ENCODE peak calls at places on chromosomes 2 and 18, in ten cellular contexts. N, Y, I, H, V, K, P, L, T and Q are unnamed samples.
A peak's percentile ranks its signal among the peaks of the same experiment; 100 is the strongest.

GRCh38 chr18:12159446-12159845 is 65.8 kb downstream of the ANKRD62 start:
- DNase-seq in N (no peak), V (no peak), L (no peak), I (peak; percentile 10), T (no peak), K (no peak), P (no peak), Y (no peak), H (no peak), Q (no peak)

GRCh38 chr2:43419886-43420285 is 176.0 kb downstream of the THADA start:
- DNase-seq in I (no peak), K (no peak), P (no peak), Y (no peak), H (no peak), T (no peak), L (no peak), N (no peak), V (no peak), Q (no peak)

GRCh38 chr2:128347701-128348504 is 29.2 kb upstream of the HS6ST1 start:
- DNase-seq in Y (no peak), I (peak; percentile 75), N (no peak), V (no peak), P (peak; percentile 67), L (peak; percentile 77), H (peak; percentile 75), K (no peak), T (no peak), Q (peak; percentile 49)

GRCh38 chr2:186848873-186849578 is at the start of gene ZSWIM2:
- DNase-seq in L (peak; percentile 66), T (peak; percentile 64), H (peak; percentile 6), P (peak; percentile 40), Y (peak; percentile 58), K (peak; percentile 26), I (peak; percentile 80), N (peak; percentile 10), V (no peak), Q (peak; percentile 94)

GRCh38 chr2:104582471-104582870 is 271.4 kb upstream of the POU3F3 start:
- DNase-seq in I (peak; percentile 26), K (no peak), L (no peak), T (no peak), N (no peak), V (no peak), Y (no peak), P (no peak), H (peak; percentile 43), Q (no peak)

GRCh38 chr18:32669549-32670165 is 103.2 kb downstream of the KLHL14 start:
- DNase-seq in H (no peak), T (no peak), I (no peak), Y (no peak), V (no peak), P (no peak), L (no peak), N (no peak), K (no peak), Q (peak; percentile 23)

GRCh38 chr2:15914981-15915380 is 25.4 kb upstream of the MYCN start:
- DNase-seq in T (no peak), N (no peak), K (no peak), H (no peak), L (no peak), Y (no peak), P (no peak), V (no peak), I (no peak), Q (no peak)

GRCh38 chr2:38407111-38407682 is 30.1 kb upstream of the ATL2 start:
- DNase-seq in V (no peak), I (peak; percentile 47), N (no peak), L (no peak), K (no peak), H (no peak), P (no peak), T (no peak), Y (no peak), Q (no peak)

GRCh38 chr2:84807063-84807485 is 73.8 kb downstream of the TRABD2A start:
- DNase-seq in H (peak; percentile 27), N (no peak), I (peak; percentile 54), L (peak; percentile 46), P (no peak), Y (peak; percentile 97), K (no peak), T (peak; percentile 77), V (no peak), Q (peak; percentile 14)

GRCh38 chr2:31082002-31082401 is 56.2 kb downstream of the GALNT14 start:
- DNase-seq in Y (no peak), I (no peak), P (no peak), K (no peak), T (no peak), H (no peak), N (no peak), V (no peak), L (no peak), Q (no peak)

GRCh38 chr2:25430556-25430955 is 88.8 kb upstream of the DNMT3A start:
- DNase-seq in H (no peak), N (no peak), L (no peak), I (no peak), T (no peak), Y (no peak), P (no peak), V (no peak), K (no peak), Q (no peak)

DNA sequence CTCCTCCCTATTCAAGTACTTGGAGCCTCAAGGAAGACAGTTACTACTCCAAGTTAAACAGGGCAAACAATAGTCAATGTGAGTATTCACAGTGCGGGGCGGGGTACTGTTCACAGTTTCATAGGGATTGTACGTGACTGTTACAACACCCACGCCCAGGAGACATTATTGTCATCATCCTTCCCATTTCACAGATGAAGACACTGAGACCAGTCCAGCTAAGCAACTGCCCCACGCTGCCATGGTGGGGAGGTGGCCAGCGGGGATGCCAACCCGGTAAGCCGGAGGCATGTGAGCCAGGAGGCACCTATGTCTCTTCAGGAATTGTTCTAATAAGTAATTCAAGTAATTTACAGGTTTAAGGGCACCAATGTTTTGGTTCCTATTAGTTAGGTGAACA is 982 bp downstream of the HJURP start:
- DNase-seq in L (no peak), V (no peak), N (no peak), I (no peak), K (no peak), T (no peak), P (no peak), H (no peak), Y (no peak), Q (no peak)
- H3K4me3 ChIP-seq in L (no peak overlapping the region), V (peak overlapping the region; percentile 62), N (peak overlapping the region; percentile 97), I (peak overlapping the region; percentile 21), K (peak overlapping the region; percentile 58), T (peak overlapping the region; percentile 74), P (no peak overlapping the region), H (no peak overlapping the region), Y (peak overlapping the region; percentile 83), Q (peak overlapping the region; percentile 92)

GRCh38 chr2:47519147-47519537 is 116.2 kb downstream of the MSH2 start:
- DNase-seq in Y (no peak), L (no peak), H (no peak), V (no peak), N (no peak), I (no peak), P (no peak), K (no peak), T (no peak), Q (no peak)

GRCh38 chr2:47520825-47521665 is 118.1 kb downstream of the MSH2 start:
- DNase-seq in V (peak; percentile 49), P (peak; percentile 29), Y (no peak), N (peak; percentile 79), T (peak; percentile 64), H (peak; percentile 6), L (peak; percentile 57), I (no peak), K (no peak), Q (peak; percentile 60)

GRCh38 chr2:47518497-47519146 is 115.7 kb downstream of the MSH2 start:
- DNase-seq in N (no peak), I (no peak), Y (no peak), V (no peak), H (no peak), T (no peak), K (no peak), P (no peak), L (no peak), Q (no peak)

GRCh38 chr2:47520302-47520630 is 117.3 kb downstream of the MSH2 start:
- DNase-seq in Y (no peak), N (no peak), I (no peak), T (no peak), P (no peak), L (no peak), H (no peak), V (no peak), K (no peak), Q (no peak)

GRCh38 chr2:47519604-47520301 is 116.8 kb downstream of the MSH2 start:
- DNase-seq in H (no peak), N (no peak), K (no peak), P (no peak), V (no peak), T (no peak), L (no peak), Y (no peak), I (no peak), Q (no peak)
- H3K27me3 ChIP-seq in H (no peaks in the 10 kb centered on the region), N (no peaks in the 10 kb centered on the region), K (no peaks in the 10 kb centered on the region), P (no peaks in the 10 kb centered on the region), V (no peaks in the 10 kb centered on the region), T (peaks cover 7% of the 10 kb centered on the region), L (no peaks in the 10 kb centered on the region), Y (peaks cover 17% of the 10 kb centered on the region), I (no peaks in the 10 kb centered on the region), Q (no peaks in the 10 kb centered on the region)

DNA sequence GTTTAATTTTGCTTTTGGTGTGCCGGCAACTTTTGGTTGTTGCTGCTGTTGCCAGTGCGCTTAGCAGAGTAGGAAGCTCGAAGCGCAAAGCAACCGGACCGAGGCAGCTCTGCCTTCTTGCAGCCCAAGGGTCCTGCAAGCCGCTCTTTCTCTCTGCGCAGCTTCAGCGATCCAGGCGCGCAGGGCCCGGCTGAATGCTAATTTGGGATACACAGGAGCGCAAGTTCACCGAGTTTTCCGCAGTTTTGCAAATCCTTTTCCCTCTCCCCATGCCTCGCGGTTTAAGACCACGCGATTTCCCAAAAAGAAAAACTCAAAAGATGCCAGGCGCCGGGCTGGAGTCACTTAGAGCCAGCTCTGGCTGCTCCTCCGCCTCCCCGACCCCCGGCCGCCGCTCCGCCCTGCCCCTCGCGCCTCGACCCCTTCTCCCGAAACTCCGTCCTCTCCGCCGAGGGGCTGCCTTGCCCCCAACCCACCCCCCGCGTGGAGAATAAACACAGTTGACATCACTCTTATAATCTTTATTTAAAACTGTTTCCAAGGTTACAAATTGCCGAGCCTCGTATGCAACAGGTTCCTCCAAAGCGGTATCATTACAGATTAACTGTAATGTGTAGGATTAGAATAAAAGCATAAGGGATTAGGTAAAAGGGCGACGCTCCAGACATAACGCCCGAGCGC is 13.4 kb upstream of the SIX3 start:
- DNase-seq in P (no peak), T (no peak), I (no peak), Y (no peak), L (no peak), K (no peak), H (no peak), N (no peak), V (no peak), Q (no peak)
- H3K4me3 ChIP-seq in P (peak overlapping the region; percentile 25), T (no peak overlapping the region), I (no peak overlapping the region), Y (no peak overlapping the region), L (peak overlapping the region; percentile 12), K (peak overlapping the region; percentile 3), H (no peak overlapping the region), N (no peak overlapping the region), V (no peak overlapping the region), Q (no peak overlapping the region)

DNA sequence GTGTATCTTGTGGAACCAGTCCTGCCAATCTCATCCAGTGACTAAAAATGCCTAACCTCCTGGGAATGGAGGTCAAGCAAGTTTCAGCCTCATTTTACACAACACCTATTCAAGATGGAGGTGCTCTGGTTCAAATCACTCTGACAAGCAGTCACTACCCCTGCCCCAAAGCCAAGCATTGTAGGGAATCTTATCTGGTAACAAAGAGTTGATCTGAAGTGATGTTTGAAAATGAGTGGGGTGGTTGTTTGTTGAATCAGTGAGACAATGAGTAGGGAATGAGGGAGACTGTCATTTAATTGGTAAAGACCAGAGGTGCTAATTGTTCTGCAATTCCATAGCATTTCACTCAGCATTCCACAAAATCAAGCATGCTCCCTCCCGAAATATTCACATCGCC is 132.0 kb downstream of the RND3 start:
- DNase-seq in T (no peak), Y (no peak), P (no peak), V (no peak), I (no peak), K (no peak), N (no peak), H (no peak), L (no peak), Q (no peak)
- H3K27me3 ChIP-seq in T (no peaks in the 10 kb centered on the region), Y (no peaks in the 10 kb centered on the region), P (no peaks in the 10 kb centered on the region), V (no peaks in the 10 kb centered on the region), I (no peaks in the 10 kb centered on the region), K (no peaks in the 10 kb centered on the region), N (no peaks in the 10 kb centered on the region), H (no peaks in the 10 kb centered on the region), L (no peaks in the 10 kb centered on the region), Q (no peaks in the 10 kb centered on the region)